ENCODE peak calls at places on chromosomes 5 and 9, in ten cellular contexts. F is neural progenitor cell; C is A549; V is IMR-90; M is CD8-positive, alpha-beta T cell; R is body of pancreas; Z is upper lobe of right lung; Q is A673; E is PC-9; O is uterus. S is an unnamed sample.

GRCh38 chr5:150562832-150563231 is 54.9 kb downstream of the NDST1 start:
- DNase-seq in V (peak; percentile 59), C (peak; percentile 45), M (no peak), Z (no peak), O (peak; percentile 14), R (peak; percentile 48), Q (peak; percentile 80), F (peak; percentile 40), E (peak; percentile 56), S (peak; percentile 58)

GRCh38 chr5:10556331-10556807 is 7.5 kb upstream of the ANKRD33B start:
- DNase-seq in Q (no peak), F (no peak), Z (no peak), E (peak; percentile 85), M (no peak), R (no peak), O (peak; percentile 14), V (peak; percentile 78), C (peak; percentile 85), S (no peak)

GRCh38 chr5:143008809-143009521 is 238.8 kb downstream of the ARHGAP26 start:
- DNase-seq in R (no peak), M (peak; percentile 60), Z (no peak), F (no peak), Q (peak; percentile 14), O (no peak), V (peak; percentile 100), E (peak; percentile 16), C (no peak), S (peak; percentile 30)

GRCh38 chr9:116382053-116382452 is 228.5 kb downstream of the PAPPA start:
- DNase-seq in M (no peak), R (no peak), Q (no peak), E (no peak), Z (no peak), F (no peak), V (no peak), O (no peak), C (no peak), S (no peak)

GRCh38 chr9:101235105-101235866 is 149.5 kb downstream of the BAAT start:
- DNase-seq in M (no peak), E (no peak), Z (no peak), O (no peak), F (peak; percentile 58), V (no peak), R (no peak), Q (peak; percentile 49), C (no peak), S (no peak)

GRCh38 chr5:67165524-67166459 is 30.8 kb downstream of the CD180 start:
- DNase-seq in M (peak; percentile 74), E (no peak), V (peak; percentile 61), Q (peak; percentile 21), O (peak; percentile 74), R (peak; percentile 79), F (peak; percentile 91), C (peak; percentile 56), Z (peak; percentile 91), S (peak; percentile 91)

GRCh38 chr9:70073193-70073592 is 29.5 kb downstream of the MAMDC2 start:
- DNase-seq in Q (no peak), C (no peak), M (no peak), Z (no peak), R (no peak), F (no peak), V (peak; percentile 23), O (no peak), E (no peak), S (no peak)

GRCh38 chr5:30765227-30765626 is 428.3 kb upstream of the CDH6 start:
- DNase-seq in E (no peak), O (no peak), V (peak; percentile 88), Q (peak; percentile 3), Z (no peak), M (no peak), C (no peak), R (no peak), F (no peak), S (no peak)

GRCh38 chr5:132008961-132009680 is 2.3 kb downstream of the ACSL6 start:
- DNase-seq in M (peak; percentile 2), Z (peak; percentile 66), O (peak; percentile 3), Q (no peak), F (no peak), R (peak; percentile 4), V (no peak), C (no peak), E (peak; percentile 45), S (no peak)

GRCh38 chr9:68492801-68493200 is 47.9 kb downstream of the TMEM252 start:
- DNase-seq in C (no peak), E (no peak), O (no peak), M (no peak), Z (no peak), Q (no peak), V (no peak), F (no peak), R (peak; percentile 16), S (no peak)

GRCh38 chr5:146013761-146014160 is 77.4 kb downstream of the SH3RF2 start:
- DNase-seq in Z (no peak), E (no peak), R (no peak), C (no peak), O (no peak), M (no peak), F (no peak), Q (no peak), V (no peak), S (no peak)

DNA sequence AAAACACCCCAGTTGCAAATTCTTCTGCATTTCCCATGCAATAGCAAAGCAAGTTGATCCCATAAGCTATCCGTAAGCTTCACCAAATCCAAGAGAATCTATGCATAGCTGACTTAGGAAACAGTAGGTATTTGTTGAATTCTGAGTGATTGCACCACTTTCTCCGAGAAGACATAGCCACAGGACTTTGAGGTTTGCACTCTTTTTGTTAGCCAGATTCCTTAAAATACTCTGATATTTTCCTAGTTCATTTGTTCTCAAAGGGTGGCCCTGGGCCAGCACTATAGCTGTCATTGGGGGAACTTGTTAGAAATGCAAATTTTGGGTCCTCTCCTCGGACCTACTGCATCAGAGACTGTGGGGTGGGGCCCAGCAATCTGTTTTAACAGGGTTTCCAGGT is 271.9 kb downstream of the SLIT3 start:
- DNase-seq in E (no peak), F (no peak), O (no peak), Z (no peak), Q (no peak), R (no peak), M (no peak), V (no peak), C (no peak), S (no peak)
- H3K9me3 ChIP-seq in E (peaks cover 4% of the 10 kb centered on the region), F (no peaks in the 10 kb centered on the region), O (no peaks in the 10 kb centered on the region), Z (no peaks in the 10 kb centered on the region), Q (no peaks in the 10 kb centered on the region), R (no peaks in the 10 kb centered on the region), M (no peaks in the 10 kb centered on the region), V (no peaks in the 10 kb centered on the region), C (no peaks in the 10 kb centered on the region), S (no peaks in the 10 kb centered on the region)

DNA sequence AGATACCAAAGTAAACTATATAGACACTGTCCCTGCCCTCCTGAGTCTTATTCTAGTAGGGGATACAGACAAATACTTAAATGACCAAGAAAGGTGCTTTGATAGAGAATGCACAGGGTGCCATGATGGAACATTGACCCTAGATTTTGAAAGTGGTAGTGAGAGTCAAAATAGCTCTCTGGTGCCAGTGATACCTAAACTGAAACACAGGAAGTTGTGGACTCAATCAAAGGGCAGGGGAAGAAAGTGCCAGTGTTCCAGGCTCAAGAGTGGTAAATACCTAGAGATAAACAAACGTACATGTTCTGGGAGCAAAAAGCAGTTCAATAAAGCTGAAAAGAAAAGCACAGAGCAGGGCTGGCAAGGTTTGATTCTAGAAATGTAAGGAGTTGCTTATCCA is 267.6 kb downstream of the ISL1 start:
- DNase-seq in V (no peak), C (no peak), Q (no peak), R (no peak), M (no peak), F (no peak), Z (no peak), E (no peak), O (no peak), S (no peak)
- TF ChIP-seq CTCF in V (no peak), C (no peak), Q (no peak), R (no peak), M (no peak), F (no peak), Z (no peak), E (no peak), O (no peak), S (no peak)

GRCh38 chr5:59791131-59791485 is 102.4 kb downstream of the PDE4D start:
- DNase-seq in F (no peak), O (no peak), C (no peak), V (no peak), R (no peak), M (no peak), E (no peak), Q (no peak), Z (no peak), S (no peak)

GRCh38 chr5:59791602-59792001 is 101.9 kb downstream of the PDE4D start:
- DNase-seq in Z (no peak), M (no peak), C (no peak), E (no peak), F (no peak), R (no peak), V (no peak), O (no peak), Q (no peak), S (no peak)

GRCh38 chr5:59789894-59790293 is 103.6 kb downstream of the PDE4D start:
- DNase-seq in O (no peak), R (no peak), Z (no peak), V (no peak), Q (no peak), C (no peak), E (no peak), M (no peak), F (no peak), S (no peak)

GRCh38 chr5:59789197-59789596 is 104.3 kb downstream of the PDE4D start:
- DNase-seq in F (no peak), C (no peak), O (peak; percentile 44), E (no peak), M (no peak), Z (no peak), Q (no peak), R (no peak), V (no peak), S (no peak)

DNA sequence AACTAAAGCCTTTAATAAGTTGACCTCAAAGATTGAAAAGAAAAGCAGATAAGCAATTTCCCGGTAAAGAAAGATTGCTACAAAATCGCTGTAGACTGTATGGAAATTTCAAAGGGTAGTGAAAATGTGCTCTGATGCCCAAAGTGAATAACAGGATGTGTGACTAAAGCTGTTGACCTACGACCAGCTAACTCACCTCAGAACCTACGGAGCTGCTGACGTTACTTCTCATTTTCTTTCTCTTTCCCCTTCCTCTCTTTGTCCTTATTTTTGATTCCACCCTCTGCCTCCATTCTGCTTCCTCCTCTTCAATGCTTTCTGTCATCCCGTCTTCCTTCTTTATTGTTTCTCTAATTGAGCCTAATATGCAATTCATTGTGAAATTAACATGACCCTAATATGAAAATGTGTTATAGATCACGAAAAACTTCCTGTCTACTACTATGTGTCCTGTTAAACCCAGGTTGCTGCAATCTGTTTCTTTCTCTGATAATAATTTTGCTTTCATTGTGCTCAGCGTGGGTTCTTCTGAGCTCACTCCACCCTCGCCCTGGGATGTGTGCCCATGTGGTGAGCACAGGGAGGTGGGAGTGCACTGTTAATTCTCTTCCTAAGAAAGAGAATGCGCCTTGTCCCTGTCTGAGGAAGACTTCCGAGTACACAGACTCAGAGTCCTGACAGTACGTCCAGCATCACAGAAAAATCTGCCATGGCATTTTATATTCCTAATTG is 103.0 kb downstream of the PDE4D start:
- DNase-seq in R (no peak), M (no peak), F (no peak), V (no peak), C (no peak), E (no peak), O (peak; percentile 54), Z (no peak), Q (peak; percentile 24), S (no peak)
- H3K4me3 ChIP-seq in R (no peak overlapping the region), M (no peak overlapping the region), F (no peak overlapping the region), V (no peak overlapping the region), C (peak overlapping the region; percentile 21), E (no peak overlapping the region), O (no peak overlapping the region), Z (no peak overlapping the region), Q (no peak overlapping the region), S (no peak overlapping the region)

GRCh38 chr5:13553896-13554295 is 390.6 kb downstream of the DNAH5 start:
- DNase-seq in E (peak; percentile 38), C (peak; percentile 3), O (no peak), F (peak; percentile 76), M (no peak), Z (no peak), V (no peak), Q (no peak), R (no peak), S (peak; percentile 25)
- H3K9me3 ChIP-seq in E (peaks cover 6% of the 10 kb centered on the region), C (no peaks in the 10 kb centered on the region), O (no peaks in the 10 kb centered on the region), F (no peaks in the 10 kb centered on the region), M (no peaks in the 10 kb centered on the region), Z (no peaks in the 10 kb centered on the region), V (no peaks in the 10 kb centered on the region), Q (no peaks in the 10 kb centered on the region), R (no peaks in the 10 kb centered on the region), S (no peaks in the 10 kb centered on the region)

S was measured in testis.